ENCODE peak calls at places on chromosomes 11 and 22, in six cellular contexts. U is activated T-cell treated with anti-CD3 and anti-CD28 coated beads, Interleukin-2, amount 50 U/mL, for 72 hours; D is pancreas; F is activated T-helper 1 cell treated with anti-CD3 and anti-CD28 coated beads, Interleukin-12 subunit alpha, Interleukin-12 subunit beta, Interleukin-2, Interleukin-4 antibody, amounts not matched to agents 30 ng/mL and 10 ng/mL and 1 ng/mL, durations not matched to agents 14 hours and 24 hours and 36 hours; Q is fibroblast of lung; Y is GM23248. I is an unnamed sample.

GRCh38 chr11:103055174-103055890 is 36.6 kb downstream of the DCUN1D5 start:
- DNase-seq in Y (peak), U (no peak), D (no peak), Q (peak), F (no peak), I (peak)

GRCh38 chr22:41557401-41558240 is 3.2 kb upstream of the CSDC2 start:
- DNase-seq in U (peak), Q (peak), Y (peak), F (no peak), D (no peak), I (no peak)

GRCh38 chr22:22215659-22216449 is 28.7 kb upstream of the VPREB1 start:
- DNase-seq in F (no peak), U (peak), Q (no peak), D (no peak), Y (no peak), I (peak)

GRCh38 chr22:33162196-33162595 is 104.0 kb upstream of the SYN3 start:
- DNase-seq in F (no peak), Y (no peak), Q (no peak), U (no peak), D (no peak), I (no peak)

GRCh38 chr11:33775064-33775807 is 916 bp upstream of the FBXO3 start:
- DNase-seq in Q (no peak), D (no peak), Y (no peak), U (no peak), F (no peak), I (peak)

GRCh38 chr11:34654491-34655334 is 33.8 kb downstream of the EHF start:
- DNase-seq in F (no peak), Y (peak), D (no peak), Q (peak), U (no peak), I (no peak)

GRCh38 chr11:64340671-64341335 is 799 bp downstream of the CCDC88B start:
- DNase-seq in F (peak), Y (peak), D (peak), U (peak), Q (no peak), I (peak)

GRCh38 chr22:43172191-43172590 is 14.7 kb downstream of the TTLL12 start:
- DNase-seq in D (peak), Q (no peak), F (no peak), Y (no peak), U (no peak), I (no peak)

GRCh38 chr22:34096770-34097169 is 176.5 kb upstream of the LARGE1 start:
- DNase-seq in Y (no peak), Q (no peak), U (no peak), D (no peak), F (no peak), I (no peak)